ENCODE peak calls at places on chromosome 3, in six cellular contexts. P is endothelial cell of umbilical vein; L is stimulated activated CD8-positive, alpha-beta memory T cell treated with anti-CD3 and anti-CD28 coated beads, Interleukin-15, amount 100 ng/mL, for 1 hour; B is uterus; R is HCT116; Z is LHCN-M2. U is an unnamed sample.
A peak's percentile ranks its signal among the peaks of the same experiment; 100 is the strongest.

GRCh38 chr3:135138776-135139175 is 343.7 kb downstream of the EPHB1 start:
- DNase-seq in B (no peak), L (no peak), R (no peak), P (no peak), Z (no peak), U (no peak)

GRCh38 chr3:48993834-48994233 is 3.8 kb downstream of the P4HTM start:
- DNase-seq in L (no peak), Z (no peak), B (no peak), P (no peak), R (no peak), U (no peak)

GRCh38 chr3:51673802-51674654 is 3.0 kb downstream of the TEX264 start:
- DNase-seq in P (no peak), B (no peak), L (no peak), R (no peak), Z (no peak), U (no peak)

GRCh38 chr3:181888234-181888633 is 176.5 kb downstream of the SOX2 start:
- DNase-seq in R (no peak), B (no peak), L (no peak), Z (no peak), P (no peak), U (no peak)

GRCh38 chr3:108590443-108590842 is 921 bp downstream of the DZIP3 start:
- DNase-seq in P (peak; percentile 16), L (no peak), Z (no peak), B (no peak), R (no peak), U (peak; percentile 7)

GRCh38 chr3:10375296-10376053 is 54.6 kb upstream of the SEC13 start:
- DNase-seq in Z (no peak), R (no peak), P (no peak), L (no peak), B (no peak), U (no peak)

GRCh38 chr3:4835616-4836043 is 143.6 kb upstream of the BHLHE40 start:
- DNase-seq in B (no peak), L (no peak), P (peak; percentile 40), Z (no peak), R (no peak), U (no peak)

GRCh38 chr3:150036780-150037179 is 66.1 kb upstream of the PFN2 start:
- DNase-seq in R (no peak), P (no peak), B (no peak), Z (no peak), L (no peak), U (no peak)

GRCh38 chr3:123349201-123349535 is 99.7 kb downstream of the ADCY5 start:
- DNase-seq in B (no peak), L (no peak), Z (no peak), R (no peak), P (no peak), U (no peak)

GRCh38 chr3:11481561-11481960 is 162.2 kb downstream of the VGLL4 start:
- DNase-seq in Z (no peak), L (no peak), R (no peak), B (peak; percentile 39), P (no peak), U (no peak)

GRCh38 chr3:126414961-126415660 is 20.4 kb downstream of the CFAP100 start:
- DNase-seq in Z (no peak), L (no peak), R (no peak), P (no peak), B (no peak), U (no peak)

U was measured in dermis microvascular lymphatic vessel endothelial cell.